ENCODE peak calls at places on chromosomes 2 and 18, in seven cellular contexts. Q is activated CD4-positive, alpha-beta T cell treated with anti-CD3 and anti-CD28 coated beads, Interleukin-2, amount 50 U/mL, for 4 hours; I is HT-29; R is non-pigmented ciliary epithelial cell; C is GM19239; X is AML-193; A is stimulated activated CD4-positive, alpha-beta T cell treated with anti-CD3 and anti-CD28 coated beads, Interleukin-15, amount 100 ng/mL, for 48 hours. B is an unnamed sample.

GRCh38 chr2:69026026-69026425 is 13.0 kb downstream of the ANTXR1 start:
- DNase-seq in Q (no peak), I (peak), R (no peak), C (peak), X (peak), A (no peak), B (no peak)

GRCh38 chr2:223779877-223780276 is 57.5 kb downstream of the AP1S3 start:
- DNase-seq in C (peak), I (peak), X (peak), A (peak), R (no peak), Q (peak), B (no peak)

GRCh38 chr2:230868947-230869690 is 4.4 kb downstream of the ITM2C start:
- DNase-seq in C (no peak), X (no peak), I (no peak), A (no peak), Q (no peak), R (no peak), B (no peak)

GRCh38 chr2:156333951-156334495 is 1.5 kb upstream of the NR4A2 start:
- DNase-seq in A (no peak), I (no peak), C (no peak), Q (no peak), R (no peak), X (peak), B (peak)

GRCh38 chr2:106065983-106066826 is 127.9 kb downstream of the UXS1 start:
- DNase-seq in A (no peak), I (no peak), C (no peak), Q (no peak), R (no peak), X (no peak), B (no peak)

GRCh38 chr2:54871457-54872103 is 148.1 kb downstream of the EML6 start:
- DNase-seq in A (no peak), X (no peak), I (no peak), Q (no peak), C (no peak), R (no peak), B (no peak)

GRCh38 chr18:42545825-42546224 is 569.7 kb downstream of the RIT2 start:
- DNase-seq in Q (no peak), R (peak), A (no peak), X (no peak), I (no peak), C (no peak), B (no peak)

GRCh38 chr18:24629926-24630325 is 169.5 kb downstream of the HRH4 start:
- DNase-seq in X (no peak), A (no peak), I (no peak), R (no peak), C (no peak), Q (no peak), B (no peak)

GRCh38 chr2:231181848-231182247 is 16.6 kb upstream of the ARMC9 start:
- DNase-seq in C (peak), A (no peak), I (no peak), Q (no peak), R (no peak), X (peak), B (no peak)

GRCh38 chr2:38551171-38551570 is 51.6 kb downstream of the HNRNPLL start:
- DNase-seq in I (no peak), A (no peak), C (no peak), Q (no peak), R (no peak), X (no peak), B (no peak)